ENCODE peak calls at places on chromosome 6, in eight cellular contexts. One of them, this sample, is unnamed.

GRCh38 chr6:33689879-33690278 is 21.6 kb downstream of the UQCC2 start:
- DNase-seq in stimulated activated CD4-positive, alpha-beta T cell treated with anti-CD3 and anti-CD28 coated beads, Interleukin-1b, Interleukin-23, amount 100 ng/mL, for 1 hour: no peak
- DNase-seq in iPS DF 19.7: no peak
- DNase-seq in Jurkat, Clone E6-1: no peak
- DNase-seq in D341Med: no peak
- DNase-seq in cardiac muscle cell: no peak
- DNase-seq in NCI-H345: no peak
- DNase-seq in GM03348: no peak
- DNase-seq in this sample: no peak

GRCh38 chr6:155200012-155200411 is 63.8 kb upstream of the CLDN20 start:
- DNase-seq in stimulated activated CD4-positive, alpha-beta T cell treated with anti-CD3 and anti-CD28 coated beads, Interleukin-1b, Interleukin-23, amount 100 ng/mL, for 1 hour: no peak
- DNase-seq in iPS DF 19.7: no peak
- DNase-seq in Jurkat, Clone E6-1: no peak
- DNase-seq in D341Med: no peak
- DNase-seq in cardiac muscle cell: no peak
- DNase-seq in NCI-H345: no peak
- DNase-seq in GM03348: no peak
- DNase-seq in this sample: no peak

GRCh38 chr6:138105446-138105845 is 1.8 kb downstream of the PERP start:
- DNase-seq in stimulated activated CD4-positive, alpha-beta T cell treated with anti-CD3 and anti-CD28 coated beads, Interleukin-1b, Interleukin-23, amount 100 ng/mL, for 1 hour: no peak
- DNase-seq in iPS DF 19.7: no peak
- DNase-seq in Jurkat, Clone E6-1: no peak
- DNase-seq in D341Med: no peak
- DNase-seq in cardiac muscle cell: no peak
- DNase-seq in NCI-H345: peak
- DNase-seq in GM03348: no peak
- DNase-seq in this sample: no peak

GRCh38 chr6:49849121-49849907 is 17.0 kb downstream of the CRISP1 start:
- DNase-seq in stimulated activated CD4-positive, alpha-beta T cell treated with anti-CD3 and anti-CD28 coated beads, Interleukin-1b, Interleukin-23, amount 100 ng/mL, for 1 hour: no peak
- DNase-seq in iPS DF 19.7: no peak
- DNase-seq in Jurkat, Clone E6-1: peak
- DNase-seq in D341Med: peak
- DNase-seq in cardiac muscle cell: peak
- DNase-seq in NCI-H345: peak
- DNase-seq in GM03348: peak
- DNase-seq in this sample: no peak

GRCh38 chr6:110398778-110399177 is 16.6 kb downstream of the DDO start:
- DNase-seq in stimulated activated CD4-positive, alpha-beta T cell treated with anti-CD3 and anti-CD28 coated beads, Interleukin-1b, Interleukin-23, amount 100 ng/mL, for 1 hour: no peak
- DNase-seq in iPS DF 19.7: no peak
- DNase-seq in Jurkat, Clone E6-1: no peak
- DNase-seq in D341Med: no peak
- DNase-seq in cardiac muscle cell: no peak
- DNase-seq in NCI-H345: no peak
- DNase-seq in GM03348: peak
- DNase-seq in this sample: no peak

GRCh38 chr6:109009761-109010612 is 84.7 kb downstream of the SESN1 start:
- DNase-seq in stimulated activated CD4-positive, alpha-beta T cell treated with anti-CD3 and anti-CD28 coated beads, Interleukin-1b, Interleukin-23, amount 100 ng/mL, for 1 hour: no peak
- DNase-seq in iPS DF 19.7: no peak
- DNase-seq in Jurkat, Clone E6-1: no peak
- DNase-seq in D341Med: no peak
- DNase-seq in cardiac muscle cell: no peak
- DNase-seq in NCI-H345: no peak
- DNase-seq in GM03348: no peak
- DNase-seq in this sample: no peak

GRCh38 chr6:90286884-90287488 is 9.7 kb downstream of the BACH2 start:
- DNase-seq in stimulated activated CD4-positive, alpha-beta T cell treated with anti-CD3 and anti-CD28 coated beads, Interleukin-1b, Interleukin-23, amount 100 ng/mL, for 1 hour: peak
- DNase-seq in iPS DF 19.7: peak
- DNase-seq in Jurkat, Clone E6-1: no peak
- DNase-seq in D341Med: peak
- DNase-seq in cardiac muscle cell: peak
- DNase-seq in NCI-H345: peak
- DNase-seq in GM03348: no peak
- DNase-seq in this sample: no peak

GRCh38 chr6:143629104-143630080 is 48.4 kb upstream of the PHACTR2 start:
- DNase-seq in stimulated activated CD4-positive, alpha-beta T cell treated with anti-CD3 and anti-CD28 coated beads, Interleukin-1b, Interleukin-23, amount 100 ng/mL, for 1 hour: no peak
- DNase-seq in iPS DF 19.7: no peak
- DNase-seq in Jurkat, Clone E6-1: no peak
- DNase-seq in D341Med: no peak
- DNase-seq in cardiac muscle cell: no peak
- DNase-seq in NCI-H345: no peak
- DNase-seq in GM03348: no peak
- DNase-seq in this sample: no peak

GRCh38 chr6:38215225-38215624 is 395.7 kb downstream of the ZFAND3 start:
- DNase-seq in stimulated activated CD4-positive, alpha-beta T cell treated with anti-CD3 and anti-CD28 coated beads, Interleukin-1b, Interleukin-23, amount 100 ng/mL, for 1 hour: no peak
- DNase-seq in iPS DF 19.7: no peak
- DNase-seq in Jurkat, Clone E6-1: no peak
- DNase-seq in D341Med: no peak
- DNase-seq in cardiac muscle cell: no peak
- DNase-seq in NCI-H345: peak
- DNase-seq in GM03348: no peak
- DNase-seq in this sample: no peak

GRCh38 chr6:42744351-42744890 is 1.5 kb downstream of the TBCC start:
- DNase-seq in stimulated activated CD4-positive, alpha-beta T cell treated with anti-CD3 and anti-CD28 coated beads, Interleukin-1b, Interleukin-23, amount 100 ng/mL, for 1 hour: no peak
- DNase-seq in iPS DF 19.7: no peak
- DNase-seq in Jurkat, Clone E6-1: no peak
- DNase-seq in D341Med: no peak
- DNase-seq in cardiac muscle cell: no peak
- DNase-seq in NCI-H345: no peak
- DNase-seq in GM03348: no peak
- DNase-seq in this sample: no peak

GRCh38 chr6:152206072-152206818 is 398.8 kb downstream of the ESR1 start:
- DNase-seq in stimulated activated CD4-positive, alpha-beta T cell treated with anti-CD3 and anti-CD28 coated beads, Interleukin-1b, Interleukin-23, amount 100 ng/mL, for 1 hour: peak
- DNase-seq in iPS DF 19.7: no peak
- DNase-seq in Jurkat, Clone E6-1: peak
- DNase-seq in D341Med: no peak
- DNase-seq in cardiac muscle cell: peak
- DNase-seq in NCI-H345: no peak
- DNase-seq in GM03348: peak
- DNase-seq in this sample: no peak

GRCh38 chr6:62285612-62286469 is at the start of gene KHDRBS2:
- DNase-seq in stimulated activated CD4-positive, alpha-beta T cell treated with anti-CD3 and anti-CD28 coated beads, Interleukin-1b, Interleukin-23, amount 100 ng/mL, for 1 hour: no peak
- DNase-seq in iPS DF 19.7: no peak
- DNase-seq in Jurkat, Clone E6-1: no peak
- DNase-seq in D341Med: peak
- DNase-seq in cardiac muscle cell: peak
- DNase-seq in NCI-H345: no peak
- DNase-seq in GM03348: peak
- DNase-seq in this sample: peak

GRCh38 chr6:145714731-145715130 is 20.6 kb downstream of the EPM2A start:
- DNase-seq in stimulated activated CD4-positive, alpha-beta T cell treated with anti-CD3 and anti-CD28 coated beads, Interleukin-1b, Interleukin-23, amount 100 ng/mL, for 1 hour: no peak
- DNase-seq in iPS DF 19.7: no peak
- DNase-seq in Jurkat, Clone E6-1: no peak
- DNase-seq in D341Med: no peak
- DNase-seq in cardiac muscle cell: no peak
- DNase-seq in NCI-H345: no peak
- DNase-seq in GM03348: no peak
- DNase-seq in this sample: no peak

GRCh38 chr6:44452725-44453124 is 65.2 kb downstream of the CDC5L start:
- DNase-seq in stimulated activated CD4-positive, alpha-beta T cell treated with anti-CD3 and anti-CD28 coated beads, Interleukin-1b, Interleukin-23, amount 100 ng/mL, for 1 hour: no peak
- DNase-seq in iPS DF 19.7: no peak
- DNase-seq in Jurkat, Clone E6-1: no peak
- DNase-seq in D341Med: no peak
- DNase-seq in cardiac muscle cell: no peak
- DNase-seq in NCI-H345: no peak
- DNase-seq in GM03348: peak
- DNase-seq in this sample: no peak

GRCh38 chr6:132484680-132485018 is 28.3 kb downstream of the STX7 start:
- DNase-seq in stimulated activated CD4-positive, alpha-beta T cell treated with anti-CD3 and anti-CD28 coated beads, Interleukin-1b, Interleukin-23, amount 100 ng/mL, for 1 hour: no peak
- DNase-seq in iPS DF 19.7: no peak
- DNase-seq in Jurkat, Clone E6-1: no peak
- DNase-seq in D341Med: no peak
- DNase-seq in cardiac muscle cell: peak
- DNase-seq in NCI-H345: no peak
- DNase-seq in GM03348: no peak
- DNase-seq in this sample: no peak

GRCh38 chr6:104716858-104717257 is 142.9 kb downstream of the HACE1 start:
- DNase-seq in stimulated activated CD4-positive, alpha-beta T cell treated with anti-CD3 and anti-CD28 coated beads, Interleukin-1b, Interleukin-23, amount 100 ng/mL, for 1 hour: no peak
- DNase-seq in iPS DF 19.7: no peak
- DNase-seq in Jurkat, Clone E6-1: no peak
- DNase-seq in D341Med: no peak
- DNase-seq in cardiac muscle cell: no peak
- DNase-seq in NCI-H345: no peak
- DNase-seq in GM03348: no peak
- DNase-seq in this sample: no peak

GRCh38 chr6:28335040-28335563 is 846 bp downstream of the ZSCAN31 start:
- DNase-seq in stimulated activated CD4-positive, alpha-beta T cell treated with anti-CD3 and anti-CD28 coated beads, Interleukin-1b, Interleukin-23, amount 100 ng/mL, for 1 hour: no peak
- DNase-seq in iPS DF 19.7: no peak
- DNase-seq in Jurkat, Clone E6-1: no peak
- DNase-seq in D341Med: no peak
- DNase-seq in cardiac muscle cell: no peak
- DNase-seq in NCI-H345: no peak
- DNase-seq in GM03348: no peak
- DNase-seq in this sample: no peak

GRCh38 chr6:48834706-48835105 is 628.3 kb downstream of the MMUT start:
- DNase-seq in stimulated activated CD4-positive, alpha-beta T cell treated with anti-CD3 and anti-CD28 coated beads, Interleukin-1b, Interleukin-23, amount 100 ng/mL, for 1 hour: no peak
- DNase-seq in iPS DF 19.7: no peak
- DNase-seq in Jurkat, Clone E6-1: no peak
- DNase-seq in D341Med: peak
- DNase-seq in cardiac muscle cell: no peak
- DNase-seq in NCI-H345: no peak
- DNase-seq in GM03348: no peak
- DNase-seq in this sample: no peak

GRCh38 chr6:84059082-84059481 is 25.5 kb downstream of the MRAP2 start:
- DNase-seq in stimulated activated CD4-positive, alpha-beta T cell treated with anti-CD3 and anti-CD28 coated beads, Interleukin-1b, Interleukin-23, amount 100 ng/mL, for 1 hour: no peak
- DNase-seq in iPS DF 19.7: no peak
- DNase-seq in Jurkat, Clone E6-1: no peak
- DNase-seq in D341Med: no peak
- DNase-seq in cardiac muscle cell: no peak
- DNase-seq in NCI-H345: peak
- DNase-seq in GM03348: no peak
- DNase-seq in this sample: no peak

GRCh38 chr6:111973897-111974639 is 79.8 kb upstream of the CCN6 start:
- DNase-seq in stimulated activated CD4-positive, alpha-beta T cell treated with anti-CD3 and anti-CD28 coated beads, Interleukin-1b, Interleukin-23, amount 100 ng/mL, for 1 hour: no peak
- DNase-seq in iPS DF 19.7: no peak
- DNase-seq in Jurkat, Clone E6-1: no peak
- DNase-seq in D341Med: no peak
- DNase-seq in cardiac muscle cell: no peak
- DNase-seq in NCI-H345: no peak
- DNase-seq in GM03348: peak
- DNase-seq in this sample: no peak

GRCh38 chr6:19892250-19892649 is 55.1 kb downstream of the ID4 start:
- DNase-seq in stimulated activated CD4-positive, alpha-beta T cell treated with anti-CD3 and anti-CD28 coated beads, Interleukin-1b, Interleukin-23, amount 100 ng/mL, for 1 hour: no peak
- DNase-seq in iPS DF 19.7: no peak
- DNase-seq in Jurkat, Clone E6-1: no peak
- DNase-seq in D341Med: no peak
- DNase-seq in cardiac muscle cell: no peak
- DNase-seq in NCI-H345: peak
- DNase-seq in GM03348: no peak
- DNase-seq in this sample: no peak

GRCh38 chr6:29336269-29336668 is 32.4 kb downstream of the OR5V1 start:
- DNase-seq in stimulated activated CD4-positive, alpha-beta T cell treated with anti-CD3 and anti-CD28 coated beads, Interleukin-1b, Interleukin-23, amount 100 ng/mL, for 1 hour: no peak
- DNase-seq in iPS DF 19.7: no peak
- DNase-seq in Jurkat, Clone E6-1: no peak
- DNase-seq in D341Med: no peak
- DNase-seq in cardiac muscle cell: no peak
- DNase-seq in NCI-H345: no peak
- DNase-seq in GM03348: no peak
- DNase-seq in this sample: no peak

GRCh38 chr6:37651991-37652390 is 45.7 kb downstream of the MDGA1 start:
- DNase-seq in stimulated activated CD4-positive, alpha-beta T cell treated with anti-CD3 and anti-CD28 coated beads, Interleukin-1b, Interleukin-23, amount 100 ng/mL, for 1 hour: no peak
- DNase-seq in iPS DF 19.7: no peak
- DNase-seq in Jurkat, Clone E6-1: no peak
- DNase-seq in D341Med: no peak
- DNase-seq in cardiac muscle cell: no peak
- DNase-seq in NCI-H345: no peak
- DNase-seq in GM03348: no peak
- DNase-seq in this sample: no peak

GRCh38 chr6:46325561-46326525 is 155.1 kb upstream of the ENPP5 start:
- DNase-seq in stimulated activated CD4-positive, alpha-beta T cell treated with anti-CD3 and anti-CD28 coated beads, Interleukin-1b, Interleukin-23, amount 100 ng/mL, for 1 hour: no peak
- DNase-seq in iPS DF 19.7: peak
- DNase-seq in Jurkat, Clone E6-1: peak
- DNase-seq in D341Med: no peak
- DNase-seq in cardiac muscle cell: peak
- DNase-seq in NCI-H345: peak
- DNase-seq in GM03348: peak
- DNase-seq in this sample: no peak

GRCh38 chr6:40931927-40932326 is 107.1 kb downstream of the UNC5CL start:
- DNase-seq in stimulated activated CD4-positive, alpha-beta T cell treated with anti-CD3 and anti-CD28 coated beads, Interleukin-1b, Interleukin-23, amount 100 ng/mL, for 1 hour: no peak
- DNase-seq in iPS DF 19.7: no peak
- DNase-seq in Jurkat, Clone E6-1: no peak
- DNase-seq in D341Med: no peak
- DNase-seq in cardiac muscle cell: no peak
- DNase-seq in NCI-H345: no peak
- DNase-seq in GM03348: peak
- DNase-seq in this sample: no peak

GRCh38 chr6:66538548-66539135 is 831.6 kb upstream of the EYS start:
- DNase-seq in stimulated activated CD4-positive, alpha-beta T cell treated with anti-CD3 and anti-CD28 coated beads, Interleukin-1b, Interleukin-23, amount 100 ng/mL, for 1 hour: no peak
- DNase-seq in iPS DF 19.7: no peak
- DNase-seq in Jurkat, Clone E6-1: no peak
- DNase-seq in D341Med: no peak
- DNase-seq in cardiac muscle cell: no peak
- DNase-seq in NCI-H345: no peak
- DNase-seq in GM03348: no peak
- DNase-seq in this sample: no peak

GRCh38 chr6:132734694-132735236 is 20.9 kb upstream of the VNN1 start:
- DNase-seq in stimulated activated CD4-positive, alpha-beta T cell treated with anti-CD3 and anti-CD28 coated beads, Interleukin-1b, Interleukin-23, amount 100 ng/mL, for 1 hour: no peak
- DNase-seq in iPS DF 19.7: no peak
- DNase-seq in Jurkat, Clone E6-1: no peak
- DNase-seq in D341Med: no peak
- DNase-seq in cardiac muscle cell: peak
- DNase-seq in NCI-H345: no peak
- DNase-seq in GM03348: peak
- DNase-seq in this sample: no peak